ENCODE peak calls at places on chromosomes 3 and 15, in ten cellular contexts. P is dorsolateral prefrontal cortex, U is psoas muscle, X is lung, L is PC-3, B is IMR-90, W is ovary, Z is vagina, D is ascending aorta, Y is uterus. G is an unnamed sample.

GRCh38 chr3:166447513-166447912 is 610.3 kb upstream of the BCHE start:
- DNase-seq in P (no peak), U (no peak), X (no peak), L (no peak), B (no peak), W (no peak), Z (no peak), D (no peak), Y (no peak), G (no peak)

GRCh38 chr3:196835081-196835480 is 32.6 kb upstream of the SENP5 start:
- DNase-seq in P (no peak), U (no peak), X (no peak), L (no peak), B (no peak), W (no peak), Z (no peak), D (no peak), Y (no peak), G (no peak)

GRCh38 chr15:74336061-74337005 is 31.1 kb downstream of the CYP11A1 start:
- DNase-seq in P (no peak), U (no peak), X (no peak), L (peak), B (peak), W (peak), Z (no peak), D (no peak), Y (no peak), G (no peak)

GRCh38 chr15:20351448-20351961 is 190.1 kb downstream of the GOLGA6L6 start:
- DNase-seq in P (peak), U (peak), X (peak), L (no peak), B (no peak), W (peak), Z (peak), D (no peak), Y (no peak), G (no peak)

GRCh38 chr3:78050276-78051080 is 1010.6 kb downstream of the ROBO2 start:
- DNase-seq in P (no peak), U (no peak), X (no peak), L (peak), B (peak), W (no peak), Z (no peak), D (no peak), Y (no peak), G (no peak)

GRCh38 chr15:63059573-63060216 is 17.1 kb downstream of the TPM1 start:
- DNase-seq in P (no peak), U (no peak), X (no peak), L (no peak), B (no peak), W (no peak), Z (no peak), D (no peak), Y (no peak), G (no peak)

GRCh38 chr3:193974591-193974990 is 161.4 kb upstream of the HES1 start:
- DNase-seq in P (no peak), U (no peak), X (peak), L (no peak), B (peak), W (peak), Z (no peak), D (no peak), Y (no peak), G (no peak)

GRCh38 chr3:125140817-125141595 is 71.5 kb downstream of the SLC12A8 start:
- DNase-seq in P (no peak), U (no peak), X (no peak), L (no peak), B (no peak), W (peak), Z (no peak), D (no peak), Y (no peak), G (no peak)

GRCh38 chr15:63564093-63564492 is 33.1 kb upstream of the FBXL22 start:
- DNase-seq in P (no peak), U (no peak), X (no peak), L (no peak), B (no peak), W (no peak), Z (no peak), D (no peak), Y (no peak), G (no peak)

GRCh38 chr15:74995779-74996765 is 709 bp downstream of the SCAMP5 start:
- DNase-seq in P (peak), U (peak), X (no peak), L (no peak), B (no peak), W (peak), Z (no peak), D (no peak), Y (no peak), G (no peak)

GRCh38 chr3:177474652-177475051 is 277.4 kb upstream of the TBL1XR1 start:
- DNase-seq in P (no peak), U (no peak), X (no peak), L (no peak), B (no peak), W (no peak), Z (no peak), D (no peak), Y (no peak), G (no peak)

DNA sequence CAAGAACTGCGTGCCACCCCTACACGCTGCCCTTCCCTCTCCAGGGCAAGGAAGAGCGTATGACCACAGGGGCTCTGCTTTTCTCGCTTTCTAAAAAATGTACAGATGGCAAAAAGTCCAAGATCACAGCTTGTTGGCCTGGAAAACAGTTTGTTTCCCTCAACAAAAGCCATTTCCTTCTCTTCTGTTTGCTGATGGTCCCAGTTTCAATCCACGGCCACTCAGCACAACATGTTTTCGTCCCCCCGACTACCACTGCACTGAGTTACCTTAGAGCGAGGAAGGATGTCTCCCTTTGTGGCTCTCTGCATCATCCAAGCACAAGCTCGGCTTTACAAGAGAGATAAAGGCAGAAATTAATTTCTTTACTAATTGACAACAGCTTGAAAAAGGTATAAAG is 70.9 kb downstream of the ABTB1 start:
- DNase-seq in P (no peak), U (no peak), X (no peak), L (no peak), B (no peak), W (no peak), Z (no peak), D (no peak), Y (no peak), G (no peak)
- H3K27ac ChIP-seq in P (peak), U (peak), X (peak), L (no peak), B (no peak), W (no peak), Z (peak), D (peak), Y (no peak), G (no peak)

GRCh38 chr3:52450489-52451236 is 3.2 kb downstream of the TNNC1 start:
- DNase-seq in P (no peak), U (no peak), X (no peak), L (no peak), B (no peak), W (no peak), Z (no peak), D (no peak), Y (no peak), G (no peak)
- H3K27ac ChIP-seq in P (no peak), U (peak), X (peak), L (no peak), B (no peak), W (no peak), Z (no peak), D (no peak), Y (no peak), G (no peak)

GRCh38 chr3:32884532-32885031 is 66.8 kb downstream of the TRIM71 start:
- DNase-seq in P (no peak), U (no peak), X (no peak), L (no peak), B (no peak), W (no peak), Z (no peak), D (no peak), Y (no peak), G (no peak)
- H3K27ac ChIP-seq in P (no peak), U (no peak), X (no peak), L (no peak), B (no peak), W (no peak), Z (no peak), D (no peak), Y (no peak), G (no peak)

GRCh38 chr3:116561529-116561928 is 116.2 kb upstream of the LSAMP start:
- DNase-seq in P (no peak), U (no peak), X (no peak), L (no peak), B (no peak), W (no peak), Z (no peak), D (no peak), Y (no peak), G (no peak)
- H3K27ac ChIP-seq in P (no peak), U (no peak), X (no peak), L (no peak), B (no peak), W (no peak), Z (no peak), D (no peak), Y (no peak), G (no peak)

G was measured in epithelial cell of prostate.